ENCODE peak calls at places on chromosomes 6 and 20, in four cellular contexts. Q is K562, J is A549, P is endothelial cell of umbilical vein. W is an unnamed sample.

GRCh38 chr20:10218536-10219451 is at the start of gene SNAP25:
- DNase-seq in Q (peak), J (peak), P (peak), W (no peak)

GRCh38 chr6:19153270-19153980 is 683.7 kb upstream of the ID4 start:
- DNase-seq in Q (no peak), J (no peak), P (no peak), W (no peak)

GRCh38 chr6:14798996-14799588 is 446.8 kb upstream of the JARID2 start:
- DNase-seq in Q (no peak), J (no peak), P (no peak), W (no peak)

GRCh38 chr6:153989989-153990388 is 49.1 kb upstream of the OPRM1 start:
- DNase-seq in Q (no peak), J (no peak), P (no peak), W (no peak)

GRCh38 chr20:33753763-33754162 is 22.0 kb downstream of the ZNF341 start:
- DNase-seq in Q (no peak), J (no peak), P (no peak), W (no peak)

GRCh38 chr6:139029470-139030210 is 1.1 kb downstream of the ABRACL start:
- DNase-seq in Q (peak), J (peak), P (peak), W (peak)

GRCh38 chr6:147738516-147739187 is 230.2 kb downstream of the SAMD5 start:
- DNase-seq in Q (no peak), J (no peak), P (peak), W (no peak)

GRCh38 chr6:28910901-28911680 is 12.7 kb downstream of the TRIM27 start:
- DNase-seq in Q (no peak), J (no peak), P (peak), W (peak)

GRCh38 chr6:156662025-156662445 is 115.1 kb upstream of the ARID1B start:
- DNase-seq in Q (peak), J (peak), P (peak), W (peak)

GRCh38 chr6:134288538-134289203 is 29.2 kb downstream of the SGK1 start:
- DNase-seq in Q (no peak), J (no peak), P (peak), W (peak)

GRCh38 chr6:14838041-14838596 is 407.8 kb upstream of the JARID2 start:
- DNase-seq in Q (no peak), J (no peak), P (no peak), W (no peak)

GRCh38 chr6:42279966-42280629 is 62.4 kb upstream of the MRPS10 start:
- DNase-seq in Q (no peak), J (no peak), P (peak), W (no peak)

GRCh38 chr20:56429496-56429895 is 17.4 kb downstream of the CASS4 start:
- DNase-seq in Q (peak), J (no peak), P (peak), W (peak)

GRCh38 chr6:166202321-166202733 is 34.7 kb upstream of the TBXT start:
- DNase-seq in Q (no peak), J (no peak), P (no peak), W (no peak)

GRCh38 chr20:49562341-49563014 is 5.5 kb downstream of the PTGIS start:
- DNase-seq in Q (peak), J (no peak), P (peak), W (no peak)

GRCh38 chr6:111738631-111739030 is 133.0 kb upstream of the TRAF3IP2 start:
- DNase-seq in Q (no peak), J (no peak), P (no peak), W (no peak)

GRCh38 chr20:4725263-4725550 is 3.5 kb downstream of the PRND start:
- DNase-seq in Q (no peak), J (no peak), P (no peak), W (no peak)

GRCh38 chr6:72913797-72914196 is 291.9 kb downstream of the KCNQ5 start:
- DNase-seq in Q (no peak), J (no peak), P (no peak), W (no peak)

GRCh38 chr6:1597121-1597744 is 12.5 kb upstream of the FOXC1 start:
- DNase-seq in Q (no peak), J (no peak), P (no peak), W (no peak)

GRCh38 chr6:51260003-51260402 is 441.3 kb downstream of the TFAP2B start:
- DNase-seq in Q (no peak), J (no peak), P (no peak), W (no peak)

GRCh38 chr6:90216081-90216977 is 80.3 kb downstream of the BACH2 start:
- DNase-seq in Q (no peak), J (no peak), P (peak), W (peak)

GRCh38 chr6:115969207-115969929 is 91.3 kb downstream of the FRK start:
- DNase-seq in Q (no peak), J (no peak), P (no peak), W (no peak)

GRCh38 chr6:142855877-142856606 is 88.9 kb downstream of the HIVEP2 start:
- DNase-seq in Q (no peak), J (no peak), P (no peak), W (no peak)

GRCh38 chr6:84197708-84198107 is 29.7 kb downstream of the CEP162 start:
- DNase-seq in Q (no peak), J (no peak), P (peak), W (peak)

GRCh38 chr20:30922129-30922528 is 335.3 kb upstream of the DEFB115 start:
- DNase-seq in Q (no peak), J (no peak), P (no peak), W (no peak)

GRCh38 chr6:152129606-152130249 is 322.2 kb downstream of the ESR1 start:
- DNase-seq in Q (no peak), J (no peak), P (peak), W (no peak)

GRCh38 chr6:134035823-134036296 is 16.6 kb downstream of the SLC2A12 start:
- DNase-seq in Q (no peak), J (peak), P (peak), W (peak)

GRCh38 chr20:44157061-44157460 is 29.9 kb downstream of the JPH2 start:
- DNase-seq in Q (no peak), J (no peak), P (no peak), W (no peak)

GRCh38 chr20:48626226-48626937 is 201.4 kb downstream of the PREX1 start:
- DNase-seq in Q (no peak), J (no peak), P (no peak), W (peak)

GRCh38 chr6:33168202-33168601 is 24.1 kb downstream of the COL11A2 start:
- DNase-seq in Q (no peak), J (no peak), P (no peak), W (no peak)

GRCh38 chr20:25459111-25459830 is 51.8 kb downstream of the GINS1 start:
- DNase-seq in Q (no peak), J (no peak), P (no peak), W (no peak)

GRCh38 chr20:44642203-44643153 is 9.0 kb downstream of the ADA start:
- DNase-seq in Q (peak), J (peak), P (peak), W (peak)

GRCh38 chr6:102582569-102582968 is 1189.1 kb downstream of the GRIK2 start:
- DNase-seq in Q (no peak), J (no peak), P (no peak), W (no peak)

GRCh38 chr6:42819803-42820508 is 38.1 kb downstream of the BICRAL start:
- DNase-seq in Q (peak), J (peak), P (no peak), W (peak)

GRCh38 chr20:58754584-58754983 is 62.0 kb downstream of the NPEPL1 start:
- DNase-seq in Q (no peak), J (no peak), P (no peak), W (no peak)

GRCh38 chr20:58753267-58753928 is 60.8 kb downstream of the NPEPL1 start:
- DNase-seq in Q (no peak), J (no peak), P (no peak), W (no peak)

GRCh38 chr20:58751956-58752355 is 59.4 kb downstream of the NPEPL1 start:
- DNase-seq in Q (no peak), J (no peak), P (no peak), W (no peak)

GRCh38 chr20:58753929-58754551 is 61.4 kb downstream of the NPEPL1 start:
- DNase-seq in Q (no peak), J (no peak), P (no peak), W (no peak)

GRCh38 chr20:58752565-58752964 is 60.0 kb downstream of the NPEPL1 start:
- DNase-seq in Q (no peak), J (no peak), P (no peak), W (no peak)
- TF ChIP-seq MYC in Q (no peak), J (no peak), P (no peak), W (no peak)

DNA sequence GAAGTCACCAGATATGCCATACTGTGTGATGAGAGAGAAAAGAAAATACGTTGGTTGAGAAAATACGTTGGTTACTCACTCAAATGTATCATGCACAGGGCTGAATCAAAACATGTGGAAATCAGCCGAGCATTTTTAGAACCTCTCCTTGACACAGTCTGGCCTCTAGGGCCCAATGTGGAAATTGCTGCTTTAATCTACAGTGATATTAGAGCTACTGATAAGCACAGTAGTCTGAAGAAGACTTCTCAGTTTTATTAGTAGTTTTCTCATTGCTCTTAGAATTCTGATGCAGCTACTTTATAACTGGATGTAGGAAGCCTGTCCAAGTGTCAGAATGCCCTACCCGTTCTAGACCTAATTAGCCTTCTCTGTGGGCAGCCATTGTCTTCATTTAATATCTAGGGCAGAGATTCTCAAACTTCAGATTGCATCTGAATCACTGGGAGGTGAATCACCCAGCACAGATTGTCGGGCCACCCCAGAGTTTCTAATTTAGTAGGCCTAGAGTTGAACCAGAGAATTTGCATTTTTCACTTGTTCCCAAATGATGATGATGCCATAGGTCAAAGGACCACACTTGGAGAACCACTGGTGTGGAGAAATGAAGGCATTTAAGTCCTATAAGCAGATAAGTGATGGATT is 229.1 kb downstream of the PLCB1 start:
- DNase-seq in Q (no peak), J (no peak), P (no peak), W (peak)
- TF ChIP-seq CTCF in Q (no peak), J (no peak), P (no peak), W (peak)

DNA sequence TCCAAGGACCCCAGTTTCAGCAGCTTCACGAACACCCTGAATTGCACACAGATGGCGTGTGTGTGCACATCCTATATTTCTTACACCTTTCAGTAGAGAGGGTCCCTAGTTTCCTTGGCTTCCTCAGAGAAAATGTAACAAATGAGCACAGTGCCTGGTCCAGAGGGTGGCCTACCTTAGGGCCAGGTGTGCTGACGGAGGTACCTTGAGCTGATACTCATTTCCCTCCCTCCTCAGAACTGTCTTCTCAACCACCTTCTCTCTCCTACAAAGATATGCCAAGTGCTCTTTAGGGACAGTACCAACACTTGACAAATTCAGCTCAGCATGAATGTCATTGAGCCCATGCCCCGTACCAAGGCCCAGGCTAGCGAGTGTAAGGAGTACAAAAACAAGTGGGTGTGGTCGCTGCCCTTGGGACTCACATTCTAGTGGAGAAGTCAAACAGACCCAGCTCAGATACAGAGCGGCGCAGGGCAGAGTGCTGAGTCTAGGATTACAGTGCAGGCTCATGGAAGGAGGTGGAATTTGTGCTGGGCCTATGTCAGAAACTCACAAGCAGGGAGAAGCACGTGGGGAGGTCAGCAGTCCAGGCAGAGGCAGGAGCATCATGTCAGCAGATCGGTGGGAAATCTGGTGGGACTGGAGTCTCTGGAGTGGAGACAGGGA is 9.6 kb upstream of the BPHL start:
- DNase-seq in Q (no peak), J (no peak), P (no peak), W (no peak)
- H3K4me3 ChIP-seq in Q (no peak), J (no peak), P (no peak), W (no peak)

GRCh38 chr20:19756756-19757486 is 1.1 kb upstream of the RIN2 start:
- DNase-seq in Q (no peak), J (no peak), P (no peak), W (no peak)
- TF ChIP-seq MYC in Q (no peak), J (no peak), P (no peak), W (no peak)

GRCh38 chr6:160386869-160387518 is 38.8 kb downstream of the SLC22A3 start:
- DNase-seq in Q (no peak), J (peak), P (no peak), W (no peak)
- TF ChIP-seq CTCF in Q (no peak), J (no peak), P (no peak), W (no peak)

GRCh38 chr20:51460163-51460562 is 82.4 kb downstream of the NFATC2 start:
- DNase-seq in Q (no peak), J (no peak), P (no peak), W (no peak)
- H3K4me3 ChIP-seq in Q (no peak), J (no peak), P (no peak), W (no peak)

DNA sequence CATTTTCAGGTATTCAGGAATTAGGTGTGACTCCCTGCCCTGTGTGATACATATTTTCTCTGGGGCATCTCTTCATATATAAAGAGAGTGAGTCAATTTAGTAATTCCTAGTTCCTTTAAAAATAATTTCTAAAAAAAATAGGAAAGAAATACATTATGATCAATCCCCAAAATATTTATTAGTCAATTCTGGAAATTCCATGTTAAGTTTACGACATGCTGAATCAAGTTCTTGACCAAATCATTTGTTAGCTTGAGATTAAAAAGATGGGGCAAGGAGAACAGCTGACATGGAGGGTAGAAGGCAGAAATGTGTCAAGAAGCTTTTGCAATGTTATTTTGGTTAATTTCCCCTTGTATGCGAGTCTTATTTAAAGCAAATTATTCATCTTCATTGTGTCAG is 22.7 kb upstream of the PRDM1 start:
- DNase-seq in Q (no peak), J (no peak), P (no peak), W (no peak)
- TF ChIP-seq MYC in Q (no peak), J (no peak), P (no peak), W (no peak)

W was measured in NB4.